ENCODE peak calls at places on chromosomes 7 and 10, in ten cellular contexts. One of them, this sample, is unnamed.

GRCh38 chr10:29630205-29631048 is 4.3 kb downstream of the SVIL start:
- DNase-seq in naive thymus-derived CD8-positive, alpha-beta T cell: no peak
- DNase-seq in AG10803: no peak
- DNase-seq in right cardiac atrium: no peak
- DNase-seq in stimulated activated CD8-positive, alpha-beta memory T cell treated with anti-CD3 and anti-CD28 coated beads, Interleukin-2, amount 100 ng/mL, for 1 hour: no peak
- DNase-seq in ascending aorta: no peak
- DNase-seq in NCI-H774: no peak
- DNase-seq in T47D: peak
- DNase-seq in skeletal muscle cell: no peak
- DNase-seq in ACHN: no peak
- DNase-seq in this sample: peak

GRCh38 chr10:51659344-51659743 is 40.1 kb downstream of the CSTF2T start:
- DNase-seq in skeletal muscle cell: no peak
- DNase-seq in AG10803: no peak
- DNase-seq in ascending aorta: no peak
- DNase-seq in T47D: no peak
- DNase-seq in stimulated activated CD8-positive, alpha-beta memory T cell treated with anti-CD3 and anti-CD28 coated beads, Interleukin-2, amount 100 ng/mL, for 1 hour: no peak
- DNase-seq in NCI-H774: no peak
- DNase-seq in naive thymus-derived CD8-positive, alpha-beta T cell: no peak
- DNase-seq in ACHN: no peak
- DNase-seq in right cardiac atrium: no peak
- DNase-seq in this sample: no peak

GRCh38 chr7:88429382-88429781 is 122.7 kb upstream of the STEAP4 start:
- DNase-seq in skeletal muscle cell: no peak
- DNase-seq in naive thymus-derived CD8-positive, alpha-beta T cell: no peak
- DNase-seq in ACHN: peak
- DNase-seq in NCI-H774: no peak
- DNase-seq in T47D: no peak
- DNase-seq in stimulated activated CD8-positive, alpha-beta memory T cell treated with anti-CD3 and anti-CD28 coated beads, Interleukin-2, amount 100 ng/mL, for 1 hour: no peak
- DNase-seq in right cardiac atrium: no peak
- DNase-seq in ascending aorta: no peak
- DNase-seq in AG10803: no peak
- DNase-seq in this sample: no peak

GRCh38 chr10:130179640-130180039 is 43.4 kb downstream of the GLRX3 start:
- DNase-seq in AG10803: peak
- DNase-seq in ACHN: peak
- DNase-seq in T47D: peak
- DNase-seq in ascending aorta: no peak
- DNase-seq in stimulated activated CD8-positive, alpha-beta memory T cell treated with anti-CD3 and anti-CD28 coated beads, Interleukin-2, amount 100 ng/mL, for 1 hour: no peak
- DNase-seq in naive thymus-derived CD8-positive, alpha-beta T cell: no peak
- DNase-seq in right cardiac atrium: no peak
- DNase-seq in skeletal muscle cell: peak
- DNase-seq in NCI-H774: no peak
- DNase-seq in this sample: no peak

GRCh38 chr7:143391462-143392404 is 10.6 kb downstream of the ZYX start:
- DNase-seq in ascending aorta: peak
- DNase-seq in NCI-H774: no peak
- DNase-seq in ACHN: no peak
- DNase-seq in naive thymus-derived CD8-positive, alpha-beta T cell: no peak
- DNase-seq in T47D: no peak
- DNase-seq in skeletal muscle cell: peak
- DNase-seq in right cardiac atrium: peak
- DNase-seq in AG10803: peak
- DNase-seq in stimulated activated CD8-positive, alpha-beta memory T cell treated with anti-CD3 and anti-CD28 coated beads, Interleukin-2, amount 100 ng/mL, for 1 hour: no peak
- DNase-seq in this sample: no peak

GRCh38 chr7:36338256-36338655 is 51.4 kb upstream of the ANLN start:
- DNase-seq in right cardiac atrium: no peak
- DNase-seq in NCI-H774: no peak
- DNase-seq in AG10803: no peak
- DNase-seq in skeletal muscle cell: no peak
- DNase-seq in stimulated activated CD8-positive, alpha-beta memory T cell treated with anti-CD3 and anti-CD28 coated beads, Interleukin-2, amount 100 ng/mL, for 1 hour: no peak
- DNase-seq in ACHN: no peak
- DNase-seq in T47D: no peak
- DNase-seq in ascending aorta: no peak
- DNase-seq in naive thymus-derived CD8-positive, alpha-beta T cell: no peak
- DNase-seq in this sample: no peak

GRCh38 chr10:96047004-96047649 is 3.7 kb downstream of the CCNJ start:
- DNase-seq in ACHN: peak
- DNase-seq in AG10803: no peak
- DNase-seq in skeletal muscle cell: no peak
- DNase-seq in right cardiac atrium: no peak
- DNase-seq in stimulated activated CD8-positive, alpha-beta memory T cell treated with anti-CD3 and anti-CD28 coated beads, Interleukin-2, amount 100 ng/mL, for 1 hour: no peak
- DNase-seq in NCI-H774: no peak
- DNase-seq in T47D: peak
- DNase-seq in ascending aorta: no peak
- DNase-seq in naive thymus-derived CD8-positive, alpha-beta T cell: no peak
- DNase-seq in this sample: no peak

GRCh38 chr10:110764378-110764777 is 107.3 kb upstream of the PDCD4 start:
- DNase-seq in ascending aorta: no peak
- DNase-seq in AG10803: no peak
- DNase-seq in ACHN: peak
- DNase-seq in naive thymus-derived CD8-positive, alpha-beta T cell: no peak
- DNase-seq in stimulated activated CD8-positive, alpha-beta memory T cell treated with anti-CD3 and anti-CD28 coated beads, Interleukin-2, amount 100 ng/mL, for 1 hour: no peak
- DNase-seq in right cardiac atrium: peak
- DNase-seq in T47D: no peak
- DNase-seq in NCI-H774: no peak
- DNase-seq in skeletal muscle cell: no peak
- DNase-seq in this sample: no peak

GRCh38 chr7:35801392-35802101 is 690 bp downstream of the SEPTIN7 start:
- DNase-seq in ascending aorta: peak
- DNase-seq in naive thymus-derived CD8-positive, alpha-beta T cell: peak
- DNase-seq in T47D: peak
- DNase-seq in NCI-H774: peak
- DNase-seq in AG10803: peak
- DNase-seq in skeletal muscle cell: peak
- DNase-seq in right cardiac atrium: peak
- DNase-seq in stimulated activated CD8-positive, alpha-beta memory T cell treated with anti-CD3 and anti-CD28 coated beads, Interleukin-2, amount 100 ng/mL, for 1 hour: peak
- DNase-seq in ACHN: peak
- DNase-seq in this sample: peak

GRCh38 chr10:86958831-86959736 is 685 bp downstream of the SNCG start:
- DNase-seq in ascending aorta: no peak
- DNase-seq in ACHN: peak
- DNase-seq in stimulated activated CD8-positive, alpha-beta memory T cell treated with anti-CD3 and anti-CD28 coated beads, Interleukin-2, amount 100 ng/mL, for 1 hour: no peak
- DNase-seq in naive thymus-derived CD8-positive, alpha-beta T cell: no peak
- DNase-seq in T47D: peak
- DNase-seq in right cardiac atrium: peak
- DNase-seq in AG10803: peak
- DNase-seq in skeletal muscle cell: no peak
- DNase-seq in NCI-H774: no peak
- DNase-seq in this sample: no peak

GRCh38 chr10:132309466-132309865 is 1.7 kb upstream of the STK32C start:
- DNase-seq in T47D: no peak
- DNase-seq in ACHN: no peak
- DNase-seq in AG10803: no peak
- DNase-seq in naive thymus-derived CD8-positive, alpha-beta T cell: no peak
- DNase-seq in ascending aorta: no peak
- DNase-seq in right cardiac atrium: no peak
- DNase-seq in stimulated activated CD8-positive, alpha-beta memory T cell treated with anti-CD3 and anti-CD28 coated beads, Interleukin-2, amount 100 ng/mL, for 1 hour: no peak
- DNase-seq in NCI-H774: no peak
- DNase-seq in skeletal muscle cell: no peak
- DNase-seq in this sample: no peak

GRCh38 chr10:124916098-124916584 is 25.8 kb upstream of the ZRANB1 start:
- DNase-seq in ACHN: peak
- DNase-seq in stimulated activated CD8-positive, alpha-beta memory T cell treated with anti-CD3 and anti-CD28 coated beads, Interleukin-2, amount 100 ng/mL, for 1 hour: no peak
- DNase-seq in skeletal muscle cell: no peak
- DNase-seq in NCI-H774: no peak
- DNase-seq in T47D: no peak
- DNase-seq in AG10803: peak
- DNase-seq in naive thymus-derived CD8-positive, alpha-beta T cell: no peak
- DNase-seq in ascending aorta: no peak
- DNase-seq in right cardiac atrium: no peak
- DNase-seq in this sample: no peak

GRCh38 chr10:70914316-70914864 is 26.0 kb upstream of the PCBD1 start:
- DNase-seq in AG10803: no peak
- DNase-seq in right cardiac atrium: no peak
- DNase-seq in T47D: no peak
- DNase-seq in skeletal muscle cell: no peak
- DNase-seq in ascending aorta: no peak
- DNase-seq in naive thymus-derived CD8-positive, alpha-beta T cell: no peak
- DNase-seq in NCI-H774: no peak
- DNase-seq in ACHN: no peak
- DNase-seq in stimulated activated CD8-positive, alpha-beta memory T cell treated with anti-CD3 and anti-CD28 coated beads, Interleukin-2, amount 100 ng/mL, for 1 hour: no peak
- DNase-seq in this sample: no peak

GRCh38 chr10:98045785-98046389 is 15.5 kb upstream of the CRTAC1 start:
- DNase-seq in right cardiac atrium: peak
- DNase-seq in skeletal muscle cell: no peak
- DNase-seq in stimulated activated CD8-positive, alpha-beta memory T cell treated with anti-CD3 and anti-CD28 coated beads, Interleukin-2, amount 100 ng/mL, for 1 hour: peak
- DNase-seq in AG10803: peak
- DNase-seq in naive thymus-derived CD8-positive, alpha-beta T cell: peak
- DNase-seq in ACHN: peak
- DNase-seq in NCI-H774: no peak
- DNase-seq in ascending aorta: no peak
- DNase-seq in T47D: peak
- DNase-seq in this sample: peak

GRCh38 chr7:133023370-133024075 is 58.4 kb downstream of the CHCHD3 start:
- DNase-seq in T47D: no peak
- DNase-seq in naive thymus-derived CD8-positive, alpha-beta T cell: no peak
- DNase-seq in right cardiac atrium: no peak
- DNase-seq in NCI-H774: peak
- DNase-seq in ACHN: no peak
- DNase-seq in stimulated activated CD8-positive, alpha-beta memory T cell treated with anti-CD3 and anti-CD28 coated beads, Interleukin-2, amount 100 ng/mL, for 1 hour: no peak
- DNase-seq in ascending aorta: no peak
- DNase-seq in skeletal muscle cell: no peak
- DNase-seq in AG10803: peak
- DNase-seq in this sample: no peak

GRCh38 chr7:134856141-134856540 is 76.7 kb downstream of the CALD1 start:
- DNase-seq in naive thymus-derived CD8-positive, alpha-beta T cell: no peak
- DNase-seq in stimulated activated CD8-positive, alpha-beta memory T cell treated with anti-CD3 and anti-CD28 coated beads, Interleukin-2, amount 100 ng/mL, for 1 hour: no peak
- DNase-seq in ascending aorta: no peak
- DNase-seq in T47D: no peak
- DNase-seq in AG10803: peak
- DNase-seq in NCI-H774: no peak
- DNase-seq in ACHN: no peak
- DNase-seq in right cardiac atrium: no peak
- DNase-seq in skeletal muscle cell: no peak
- DNase-seq in this sample: no peak

GRCh38 chr10:81081887-81082620 is 544.4 kb downstream of the SH2D4B start:
- DNase-seq in skeletal muscle cell: no peak
- DNase-seq in T47D: peak
- DNase-seq in NCI-H774: no peak
- DNase-seq in stimulated activated CD8-positive, alpha-beta memory T cell treated with anti-CD3 and anti-CD28 coated beads, Interleukin-2, amount 100 ng/mL, for 1 hour: no peak
- DNase-seq in naive thymus-derived CD8-positive, alpha-beta T cell: no peak
- DNase-seq in AG10803: no peak
- DNase-seq in right cardiac atrium: no peak
- DNase-seq in ACHN: peak
- DNase-seq in ascending aorta: no peak
- DNase-seq in this sample: no peak

GRCh38 chr10:21675157-21675796 is 141.2 kb downstream of the MLLT10 start:
- DNase-seq in skeletal muscle cell: no peak
- DNase-seq in AG10803: peak
- DNase-seq in ascending aorta: no peak
- DNase-seq in naive thymus-derived CD8-positive, alpha-beta T cell: no peak
- DNase-seq in NCI-H774: no peak
- DNase-seq in right cardiac atrium: peak
- DNase-seq in T47D: peak
- DNase-seq in ACHN: peak
- DNase-seq in stimulated activated CD8-positive, alpha-beta memory T cell treated with anti-CD3 and anti-CD28 coated beads, Interleukin-2, amount 100 ng/mL, for 1 hour: no peak
- DNase-seq in this sample: no peak

GRCh38 chr10:62082729-62083412 is 181.4 kb downstream of the ARID5B start:
- DNase-seq in right cardiac atrium: peak
- DNase-seq in ascending aorta: no peak
- DNase-seq in AG10803: peak
- DNase-seq in naive thymus-derived CD8-positive, alpha-beta T cell: no peak
- DNase-seq in ACHN: no peak
- DNase-seq in skeletal muscle cell: no peak
- DNase-seq in NCI-H774: no peak
- DNase-seq in stimulated activated CD8-positive, alpha-beta memory T cell treated with anti-CD3 and anti-CD28 coated beads, Interleukin-2, amount 100 ng/mL, for 1 hour: no peak
- DNase-seq in T47D: peak
- DNase-seq in this sample: no peak

GRCh38 chr10:110918633-110919348 is at the start of gene BBIP1:
- DNase-seq in ascending aorta: no peak
- DNase-seq in naive thymus-derived CD8-positive, alpha-beta T cell: no peak
- DNase-seq in AG10803: peak
- DNase-seq in ACHN: peak
- DNase-seq in NCI-H774: peak
- DNase-seq in skeletal muscle cell: peak
- DNase-seq in right cardiac atrium: no peak
- DNase-seq in stimulated activated CD8-positive, alpha-beta memory T cell treated with anti-CD3 and anti-CD28 coated beads, Interleukin-2, amount 100 ng/mL, for 1 hour: peak
- DNase-seq in T47D: peak
- DNase-seq in this sample: peak

GRCh38 chr7:118288098-118288497 is 63.6 kb downstream of the ANKRD7 start:
- DNase-seq in ascending aorta: no peak
- DNase-seq in right cardiac atrium: no peak
- DNase-seq in T47D: no peak
- DNase-seq in NCI-H774: no peak
- DNase-seq in ACHN: no peak
- DNase-seq in naive thymus-derived CD8-positive, alpha-beta T cell: no peak
- DNase-seq in stimulated activated CD8-positive, alpha-beta memory T cell treated with anti-CD3 and anti-CD28 coated beads, Interleukin-2, amount 100 ng/mL, for 1 hour: no peak
- DNase-seq in skeletal muscle cell: no peak
- DNase-seq in AG10803: no peak
- DNase-seq in this sample: no peak

GRCh38 chr7:140027866-140028265 is 34.9 kb downstream of the PARP12 start:
- DNase-seq in naive thymus-derived CD8-positive, alpha-beta T cell: no peak
- DNase-seq in NCI-H774: no peak
- DNase-seq in AG10803: no peak
- DNase-seq in ascending aorta: no peak
- DNase-seq in stimulated activated CD8-positive, alpha-beta memory T cell treated with anti-CD3 and anti-CD28 coated beads, Interleukin-2, amount 100 ng/mL, for 1 hour: no peak
- DNase-seq in skeletal muscle cell: no peak
- DNase-seq in ACHN: no peak
- DNase-seq in T47D: no peak
- DNase-seq in right cardiac atrium: no peak
- DNase-seq in this sample: peak

GRCh38 chr10:78335691-78336401 is 302.2 kb downstream of the RPS24 start:
- DNase-seq in T47D: peak
- DNase-seq in stimulated activated CD8-positive, alpha-beta memory T cell treated with anti-CD3 and anti-CD28 coated beads, Interleukin-2, amount 100 ng/mL, for 1 hour: no peak
- DNase-seq in right cardiac atrium: peak
- DNase-seq in AG10803: peak
- DNase-seq in ascending aorta: no peak
- DNase-seq in skeletal muscle cell: peak
- DNase-seq in ACHN: no peak
- DNase-seq in naive thymus-derived CD8-positive, alpha-beta T cell: no peak
- DNase-seq in NCI-H774: peak
- DNase-seq in this sample: peak

GRCh38 chr10:48885376-48885775 is 54.3 kb downstream of the LRRC18 start:
- DNase-seq in stimulated activated CD8-positive, alpha-beta memory T cell treated with anti-CD3 and anti-CD28 coated beads, Interleukin-2, amount 100 ng/mL, for 1 hour: no peak
- DNase-seq in T47D: peak
- DNase-seq in right cardiac atrium: no peak
- DNase-seq in naive thymus-derived CD8-positive, alpha-beta T cell: no peak
- DNase-seq in AG10803: peak
- DNase-seq in ascending aorta: no peak
- DNase-seq in ACHN: peak
- DNase-seq in skeletal muscle cell: no peak
- DNase-seq in NCI-H774: no peak
- DNase-seq in this sample: no peak

GRCh38 chr10:52615756-52616419 is 156.7 kb downstream of the MBL2 start:
- DNase-seq in AG10803: peak
- DNase-seq in right cardiac atrium: no peak
- DNase-seq in skeletal muscle cell: no peak
- DNase-seq in stimulated activated CD8-positive, alpha-beta memory T cell treated with anti-CD3 and anti-CD28 coated beads, Interleukin-2, amount 100 ng/mL, for 1 hour: no peak
- DNase-seq in naive thymus-derived CD8-positive, alpha-beta T cell: no peak
- DNase-seq in ACHN: no peak
- DNase-seq in ascending aorta: no peak
- DNase-seq in NCI-H774: no peak
- DNase-seq in T47D: no peak
- DNase-seq in this sample: no peak

GRCh38 chr10:126661356-126661755 is 9.1 kb downstream of the C10orf90 start:
- DNase-seq in ACHN: no peak
- DNase-seq in stimulated activated CD8-positive, alpha-beta memory T cell treated with anti-CD3 and anti-CD28 coated beads, Interleukin-2, amount 100 ng/mL, for 1 hour: no peak
- DNase-seq in NCI-H774: no peak
- DNase-seq in ascending aorta: no peak
- DNase-seq in AG10803: no peak
- DNase-seq in right cardiac atrium: no peak
- DNase-seq in T47D: no peak
- DNase-seq in skeletal muscle cell: no peak
- DNase-seq in naive thymus-derived CD8-positive, alpha-beta T cell: no peak
- DNase-seq in this sample: no peak

GRCh38 chr7:141754939-141755338 is 9.0 kb upstream of the TAS2R3 start:
- DNase-seq in AG10803: peak
- DNase-seq in skeletal muscle cell: no peak
- DNase-seq in right cardiac atrium: no peak
- DNase-seq in ACHN: peak
- DNase-seq in T47D: peak
- DNase-seq in NCI-H774: no peak
- DNase-seq in stimulated activated CD8-positive, alpha-beta memory T cell treated with anti-CD3 and anti-CD28 coated beads, Interleukin-2, amount 100 ng/mL, for 1 hour: no peak
- DNase-seq in ascending aorta: no peak
- DNase-seq in naive thymus-derived CD8-positive, alpha-beta T cell: no peak
- DNase-seq in this sample: no peak

GRCh38 chr10:130138479-130138866 is 2.3 kb downstream of the GLRX3 start:
- DNase-seq in NCI-H774: peak
- DNase-seq in ACHN: peak
- DNase-seq in T47D: no peak
- DNase-seq in skeletal muscle cell: no peak
- DNase-seq in AG10803: peak
- DNase-seq in ascending aorta: no peak
- DNase-seq in stimulated activated CD8-positive, alpha-beta memory T cell treated with anti-CD3 and anti-CD28 coated beads, Interleukin-2, amount 100 ng/mL, for 1 hour: no peak
- DNase-seq in naive thymus-derived CD8-positive, alpha-beta T cell: no peak
- DNase-seq in right cardiac atrium: no peak
- DNase-seq in this sample: peak